ENCODE peak calls at places on chromosomes 16 and 17, in four cellular contexts. G is neural crest cell, V is COR-L47, T is type B pancreatic cell. K is an unnamed sample.

GRCh38 chr17:29972277-29972676 is 30.8 kb downstream of the EFCAB5 start:
- DNase-seq in T (no peak), V (no peak), G (no peak), K (peak; percentile 45)

GRCh38 chr17:76735006-76735405 is 2.1 kb downstream of the SRSF2 start:
- DNase-seq in T (no peak), G (no peak), V (no peak), K (no peak)

GRCh38 chr17:76879691-76880090 is 11.5 kb downstream of the MGAT5B start:
- DNase-seq in G (no peak), V (no peak), T (no peak), K (no peak)

GRCh38 chr17:80981929-80982425 is 9.7 kb upstream of the CHMP6 start:
- DNase-seq in V (no peak), G (no peak), T (no peak), K (no peak)

GRCh38 chr17:28521296-28522085 is 15.3 kb downstream of the FOXN1 start:
- DNase-seq in V (no peak), T (no peak), G (no peak), K (no peak)

GRCh38 chr16:30948956-30949654 is at the start of gene ORAI3:
- DNase-seq in V (no peak), G (peak; percentile 60), T (no peak), K (no peak)

GRCh38 chr16:68450741-68451140 is 2.4 kb upstream of the SMPD3 start:
- DNase-seq in V (no peak), T (no peak), G (no peak), K (no peak)

GRCh38 chr17:76370261-76370993 is 14.0 kb upstream of the SPHK1 start:
- DNase-seq in V (no peak), G (no peak), T (no peak), K (no peak)

GRCh38 chr17:35006961-35007360 is 26.6 kb downstream of the LIG3 start:
- DNase-seq in V (no peak), G (no peak), T (no peak), K (no peak)

GRCh38 chr16:24539850-24540484 is 601 bp downstream of the RBBP6 start:
- DNase-seq in V (no peak), G (peak; percentile 24), T (no peak), K (no peak)

GRCh38 chr17:49920370-49920769 is 48.6 kb upstream of the DLX4 start:
- DNase-seq in T (no peak), V (no peak), G (no peak), K (no peak)

GRCh38 chr17:78418627-78419026 is 40.2 kb downstream of the PGS1 start:
- DNase-seq in G (no peak), T (no peak), V (no peak), K (no peak)

GRCh38 chr17:18160128-18160856 is 23.3 kb upstream of the ALKBH5 start:
- DNase-seq in T (no peak), G (no peak), V (no peak), K (no peak)

GRCh38 chr16:30009990-30010816 is 624 bp downstream of the DOC2A start:
- DNase-seq in V (no peak), T (no peak), G (no peak), K (no peak)

K was measured in NCI-H748 treated with DMSO at 0.1 percent for 48 hours.